ENCODE peak calls at places on chromosome 22, in four cellular contexts. C is pancreas; P is activated naive CD8-positive, alpha-beta T cell treated with anti-CD3 and anti-CD28 coated beads, Interleukin-2, amount 50 U/mL, for 24 hours; D is ureter. Z is an unnamed sample.

GRCh38 chr22:29275167-29275566 is 7.1 kb downstream of the EWSR1 start:
- DNase-seq in C (no peak), P (no peak), D (no peak), Z (no peak)

GRCh38 chr22:23675502-23676415 is 15.1 kb upstream of the RGL4 start:
- DNase-seq in C (peak; percentile 87), P (no peak), D (no peak), Z (peak; percentile 61)

GRCh38 chr22:39332441-39333064 is 13.1 kb upstream of the RPL3 start:
- DNase-seq in C (no peak), P (no peak), D (no peak), Z (peak; percentile 56)

GRCh38 chr22:50308597-50308935 is 1.1 kb upstream of the PLXNB2 start:
- DNase-seq in C (peak; percentile 85), P (no peak), D (peak; percentile 85), Z (no peak)

GRCh38 chr22:38869663-38870062 is 2.4 kb downstream of the CBX6 start:
- DNase-seq in C (no peak), P (no peak), D (peak; percentile 42), Z (peak; percentile 29)

GRCh38 chr22:36301384-36301828 is 48.5 kb downstream of the APOL1 start:
- DNase-seq in C (peak; percentile 87), P (peak; percentile 84), D (peak; percentile 85), Z (peak; percentile 76)

GRCh38 chr22:43349636-43350035 is 6.5 kb upstream of the SCUBE1 start:
- DNase-seq in C (no peak), P (no peak), D (no peak), Z (no peak)

GRCh38 chr22:41062146-41062545 is 30.2 kb upstream of the EP300 start:
- DNase-seq in C (no peak), P (no peak), D (no peak), Z (no peak)

GRCh38 chr22:44566911-44567310 is 68.9 kb upstream of the RTL6 start:
- DNase-seq in C (no peak), P (no peak), D (peak; percentile 37), Z (peak; percentile 29)

GRCh38 chr22:19879248-19879575 is 24.5 kb upstream of the GNB1L start:
- DNase-seq in C (peak; percentile 50), P (no peak), D (no peak), Z (peak; percentile 33)

GRCh38 chr22:31148516-31148915 is 8.2 kb upstream of the PLA2G3 start:
- DNase-seq in C (no peak), P (no peak), D (no peak), Z (no peak)

GRCh38 chr22:42231929-42232328 is 38.5 kb downstream of the TCF20 start:
- DNase-seq in C (no peak), P (no peak), D (no peak), Z (no peak)

Z was measured in left lobe of liver.